ENCODE peak calls at places on chromosomes 11 and 22, in five cellular contexts. One of them, this sample, is unnamed.

GRCh38 chr22:39238966-39239510 is 5.7 kb downstream of the PDGFB start:
- DNase-seq in body of pancreas: no peak
- DNase-seq in AG09319: no peak
- DNase-seq in ELF-1: no peak
- DNase-seq in heart left ventricle: no peak
- DNase-seq in this sample: no peak

GRCh38 chr11:65141896-65142494 is 7.7 kb upstream of the SYVN1 start:
- DNase-seq in body of pancreas: no peak
- DNase-seq in AG09319: no peak
- DNase-seq in ELF-1: no peak
- DNase-seq in heart left ventricle: no peak
- DNase-seq in this sample: no peak

GRCh38 chr11:60193687-60194433 is 11.0 kb upstream of the MS4A6A start:
- DNase-seq in body of pancreas: peak
- DNase-seq in AG09319: no peak
- DNase-seq in ELF-1: peak
- DNase-seq in heart left ventricle: peak
- DNase-seq in this sample: peak

GRCh38 chr11:34978236-34979191 is 62.1 kb downstream of the PDHX start:
- DNase-seq in body of pancreas: no peak
- DNase-seq in AG09319: no peak
- DNase-seq in ELF-1: peak
- DNase-seq in heart left ventricle: no peak
- DNase-seq in this sample: no peak

GRCh38 chr11:84247931-84248330 is 961.8 kb upstream of the CCDC90B start:
- DNase-seq in body of pancreas: no peak
- DNase-seq in AG09319: no peak
- DNase-seq in ELF-1: no peak
- DNase-seq in heart left ventricle: no peak
- DNase-seq in this sample: no peak

GRCh38 chr11:12803086-12803826 is 129.0 kb downstream of the TEAD1 start:
- DNase-seq in body of pancreas: no peak
- DNase-seq in AG09319: no peak
- DNase-seq in ELF-1: peak
- DNase-seq in heart left ventricle: no peak
- DNase-seq in this sample: no peak

GRCh38 chr11:95305726-95306522 is 74.9 kb upstream of the SESN3 start:
- DNase-seq in body of pancreas: no peak
- DNase-seq in AG09319: no peak
- DNase-seq in ELF-1: no peak
- DNase-seq in heart left ventricle: no peak
- DNase-seq in this sample: no peak

GRCh38 chr11:61028135-61028729 is 56.8 kb downstream of the CD6 start:
- DNase-seq in body of pancreas: no peak
- DNase-seq in AG09319: no peak
- DNase-seq in ELF-1: no peak
- DNase-seq in heart left ventricle: no peak
- DNase-seq in this sample: no peak

GRCh38 chr11:23012930-23013329 is 152.7 kb upstream of the CCDC179 start:
- DNase-seq in body of pancreas: no peak
- DNase-seq in AG09319: no peak
- DNase-seq in ELF-1: no peak
- DNase-seq in heart left ventricle: no peak
- DNase-seq in this sample: no peak

GRCh38 chr22:48954781-48955311 is 872.8 kb downstream of the BRD1 start:
- DNase-seq in body of pancreas: no peak
- DNase-seq in AG09319: no peak
- DNase-seq in ELF-1: no peak
- DNase-seq in heart left ventricle: no peak
- DNase-seq in this sample: no peak

GRCh38 chr22:45516923-45517675 is 14.4 kb downstream of the FBLN1 start:
- DNase-seq in body of pancreas: peak
- DNase-seq in AG09319: no peak
- DNase-seq in ELF-1: peak
- DNase-seq in heart left ventricle: no peak
- DNase-seq in this sample: no peak

GRCh38 chr11:102120006-102120405 is 9.8 kb downstream of the YAP1 start:
- DNase-seq in body of pancreas: no peak
- DNase-seq in AG09319: no peak
- DNase-seq in ELF-1: no peak
- DNase-seq in heart left ventricle: no peak
- DNase-seq in this sample: no peak

GRCh38 chr11:33808228-33808828 is 34.0 kb upstream of the FBXO3 start:
- DNase-seq in body of pancreas: peak
- DNase-seq in AG09319: peak
- DNase-seq in ELF-1: peak
- DNase-seq in heart left ventricle: peak
- DNase-seq in this sample: peak

GRCh38 chr11:102451693-102452460 is 688 bp downstream of the TMEM123 start:
- DNase-seq in body of pancreas: peak
- DNase-seq in AG09319: no peak
- DNase-seq in ELF-1: peak
- DNase-seq in heart left ventricle: peak
- DNase-seq in this sample: peak

GRCh38 chr11:12721816-12722604 is 47.8 kb downstream of the TEAD1 start:
- DNase-seq in body of pancreas: no peak
- DNase-seq in AG09319: no peak
- DNase-seq in ELF-1: no peak
- DNase-seq in heart left ventricle: no peak
- DNase-seq in this sample: no peak

GRCh38 chr11:125569913-125570621 is 790 bp downstream of the EI24 start:
- DNase-seq in body of pancreas: peak
- DNase-seq in AG09319: no peak
- DNase-seq in ELF-1: peak
- DNase-seq in heart left ventricle: no peak
- DNase-seq in this sample: no peak

GRCh38 chr11:129281471-129282268 is 89.5 kb upstream of the ARHGAP32 start:
- DNase-seq in body of pancreas: no peak
- DNase-seq in AG09319: no peak
- DNase-seq in ELF-1: no peak
- DNase-seq in heart left ventricle: no peak
- DNase-seq in this sample: no peak

GRCh38 chr11:8865304-8865703 is 45.7 kb upstream of the AKIP1 start:
- DNase-seq in body of pancreas: no peak
- DNase-seq in AG09319: no peak
- DNase-seq in ELF-1: no peak
- DNase-seq in heart left ventricle: no peak
- DNase-seq in this sample: no peak

GRCh38 chr22:49962751-49963646 is 2.4 kb downstream of the PIM3 start:
- DNase-seq in body of pancreas: peak
- DNase-seq in AG09319: no peak
- DNase-seq in ELF-1: peak
- DNase-seq in heart left ventricle: peak
- DNase-seq in this sample: peak

GRCh38 chr11:128324051-128324481 is 263.3 kb downstream of the ETS1 start:
- DNase-seq in body of pancreas: no peak
- DNase-seq in AG09319: no peak
- DNase-seq in ELF-1: no peak
- DNase-seq in heart left ventricle: no peak
- DNase-seq in this sample: no peak

GRCh38 chr11:18071098-18071705 is 25.1 kb upstream of the TPH1 start:
- DNase-seq in body of pancreas: no peak
- DNase-seq in AG09319: no peak
- DNase-seq in ELF-1: no peak
- DNase-seq in heart left ventricle: no peak
- DNase-seq in this sample: no peak

GRCh38 chr11:62539238-62539925 is 7.2 kb downstream of the AHNAK start:
- DNase-seq in body of pancreas: peak
- DNase-seq in AG09319: peak
- DNase-seq in ELF-1: no peak
- DNase-seq in heart left ventricle: peak
- DNase-seq in this sample: peak

GRCh38 chr11:130782361-130783221 is 133.7 kb downstream of the SNX19 start:
- DNase-seq in body of pancreas: no peak
- DNase-seq in AG09319: no peak
- DNase-seq in ELF-1: peak
- DNase-seq in heart left ventricle: no peak
- DNase-seq in this sample: no peak

GRCh38 chr11:77322926-77323590 is 21.6 kb upstream of the GDPD4 start:
- DNase-seq in body of pancreas: no peak
- DNase-seq in AG09319: no peak
- DNase-seq in ELF-1: no peak
- DNase-seq in heart left ventricle: no peak
- DNase-seq in this sample: no peak

GRCh38 chr11:61962213-61963015 is 5.0 kb downstream of the FTH1 start:
- DNase-seq in body of pancreas: no peak
- DNase-seq in AG09319: no peak
- DNase-seq in ELF-1: peak
- DNase-seq in heart left ventricle: peak
- DNase-seq in this sample: peak

GRCh38 chr11:44623716-44624491 is 58.4 kb downstream of the CD82 start:
- DNase-seq in body of pancreas: no peak
- DNase-seq in AG09319: no peak
- DNase-seq in ELF-1: peak
- DNase-seq in heart left ventricle: no peak
- DNase-seq in this sample: no peak

GRCh38 chr11:69894126-69895047 is 75.2 kb upstream of the FGF3 start:
- DNase-seq in body of pancreas: no peak
- DNase-seq in AG09319: no peak
- DNase-seq in ELF-1: peak
- DNase-seq in heart left ventricle: peak
- DNase-seq in this sample: no peak

GRCh38 chr11:114564836-114565235 is 5.2 kb upstream of the NXPE1 start:
- DNase-seq in body of pancreas: no peak
- DNase-seq in AG09319: no peak
- DNase-seq in ELF-1: no peak
- DNase-seq in heart left ventricle: no peak
- DNase-seq in this sample: no peak

GRCh38 chr22:18905540-18906409 is at the start of gene DGCR6:
- DNase-seq in body of pancreas: peak
- DNase-seq in AG09319: no peak
- DNase-seq in ELF-1: no peak
- DNase-seq in heart left ventricle: peak
- DNase-seq in this sample: no peak

GRCh38 chr11:134538793-134539192 is 126.8 kb upstream of the B3GAT1 start:
- DNase-seq in body of pancreas: no peak
- DNase-seq in AG09319: no peak
- DNase-seq in ELF-1: no peak
- DNase-seq in heart left ventricle: no peak
- DNase-seq in this sample: peak

GRCh38 chr22:27115816-27116256 is 458.4 kb downstream of the MIAT start:
- DNase-seq in body of pancreas: peak
- DNase-seq in AG09319: no peak
- DNase-seq in ELF-1: no peak
- DNase-seq in heart left ventricle: no peak
- DNase-seq in this sample: no peak

GRCh38 chr11:77019976-77020591 is 14.1 kb upstream of the B3GNT6 start:
- DNase-seq in body of pancreas: no peak
- DNase-seq in AG09319: no peak
- DNase-seq in ELF-1: no peak
- DNase-seq in heart left ventricle: no peak
- DNase-seq in this sample: no peak

GRCh38 chr22:45548991-45549736 is 46.5 kb downstream of the FBLN1 start:
- DNase-seq in body of pancreas: peak
- DNase-seq in AG09319: peak
- DNase-seq in ELF-1: peak
- DNase-seq in heart left ventricle: no peak
- DNase-seq in this sample: peak

GRCh38 chr11:10659339-10660216 is 34.0 kb downstream of the IRAG1 start:
- DNase-seq in body of pancreas: no peak
- DNase-seq in AG09319: no peak
- DNase-seq in ELF-1: peak
- DNase-seq in heart left ventricle: no peak
- DNase-seq in this sample: peak

GRCh38 chr11:19821412-19821875 is 108.8 kb downstream of the NAV2 start:
- DNase-seq in body of pancreas: peak
- DNase-seq in AG09319: no peak
- DNase-seq in ELF-1: no peak
- DNase-seq in heart left ventricle: no peak
- DNase-seq in this sample: no peak

GRCh38 chr22:20299736-20300136 is 20.1 kb downstream of the DGCR6L start:
- DNase-seq in body of pancreas: peak
- DNase-seq in AG09319: no peak
- DNase-seq in ELF-1: no peak
- DNase-seq in heart left ventricle: no peak
- DNase-seq in this sample: no peak

GRCh38 chr11:74839971-74840370 is 91.3 kb downstream of the RNF169 start:
- DNase-seq in body of pancreas: no peak
- DNase-seq in AG09319: no peak
- DNase-seq in ELF-1: peak
- DNase-seq in heart left ventricle: no peak
- DNase-seq in this sample: no peak

GRCh38 chr11:132499661-132500060 is 1032.6 kb downstream of the OPCML start:
- DNase-seq in body of pancreas: no peak
- DNase-seq in AG09319: no peak
- DNase-seq in ELF-1: no peak
- DNase-seq in heart left ventricle: no peak
- DNase-seq in this sample: no peak